ENCODE peak calls at places on chromosomes 3 and 15, in ten cellular contexts. K is stimulated activated naive CD4-positive, alpha-beta T cell; R is HS-27A; S is GM04503; M is T-cell; W is stimulated activated CD8-positive, alpha-beta memory T cell treated with anti-CD3 and anti-CD28 coated beads, Interleukin-7, amount 100 ng/mL, for 1 hour; Z is activated T-cell treated with anti-CD3 and anti-CD28 coated beads for 24 hours; G is C1 segment of cervical spinal cord; H is small intestine; X is cardiac septum. V is an unnamed sample.

GRCh38 chr15:40762919-40763800 is 708 bp upstream of the GCHFR start:
- DNase-seq in W (no peak), K (peak), H (peak), Z (peak), G (peak), R (peak), X (no peak), M (no peak), S (no peak), V (no peak)

GRCh38 chr3:13689373-13690265 is 140.7 kb downstream of the FBLN2 start:
- DNase-seq in G (no peak), R (no peak), X (no peak), Z (no peak), K (no peak), M (no peak), W (no peak), S (no peak), H (no peak), V (no peak)

GRCh38 chr3:63967675-63968611 is 55.4 kb downstream of the PSMD6 start:
- DNase-seq in M (peak), Z (no peak), K (peak), W (no peak), H (peak), S (no peak), X (no peak), R (no peak), G (peak), V (no peak)

GRCh38 chr3:16647668-16648067 is 42.4 kb upstream of the DAZL start:
- DNase-seq in Z (no peak), M (no peak), R (no peak), K (no peak), H (no peak), W (no peak), X (no peak), G (no peak), S (no peak), V (no peak)

GRCh38 chr3:160225181-160226025 is at the start of gene C3orf80:
- DNase-seq in W (no peak), Z (peak), R (no peak), M (peak), G (peak), X (no peak), S (no peak), K (no peak), H (peak), V (peak)

GRCh38 chr3:12158387-12159226 is at the start of gene TIMP4:
- DNase-seq in Z (no peak), R (no peak), S (no peak), W (no peak), G (peak), X (no peak), K (no peak), H (peak), M (no peak), V (no peak)

GRCh38 chr3:13377021-13377420 is 43.1 kb downstream of the NUP210 start:
- DNase-seq in G (no peak), Z (no peak), X (no peak), K (no peak), M (no peak), H (no peak), R (no peak), S (no peak), W (no peak), V (no peak)

GRCh38 chr3:131494706-131495105 is 8.1 kb downstream of the MRPL3 start:
- DNase-seq in K (no peak), W (no peak), X (no peak), Z (no peak), S (no peak), H (no peak), R (no peak), G (no peak), M (no peak), V (no peak)

GRCh38 chr3:125110016-125110875 is 54.4 kb upstream of the HEG1 start:
- DNase-seq in X (no peak), M (no peak), W (no peak), S (peak), G (no peak), H (no peak), K (no peak), Z (no peak), R (peak), V (no peak)

GRCh38 chr3:142934128-142934896 is 29.2 kb downstream of the PAQR9 start:
- DNase-seq in K (no peak), Z (no peak), G (no peak), S (no peak), W (no peak), H (no peak), M (no peak), R (no peak), X (no peak), V (no peak)

GRCh38 chr15:41285285-41285684 is 47.1 kb downstream of the OIP5 start:
- DNase-seq in G (no peak), S (no peak), R (no peak), W (no peak), K (no peak), X (no peak), H (no peak), M (no peak), Z (no peak), V (no peak)

V was measured in NCI-H2227 treated with DMSO at 0.1 percent for 48 hours.